ENCODE peak calls at places on chromosome 3, in five cellular contexts. W, B, Q, O and L are unnamed samples.
A peak's percentile ranks its signal among the peaks of the same experiment; 100 is the strongest.

GRCh38 chr3:182583545-182583944 is 209.8 kb upstream of the ATP11B start:
- DNase-seq in W (no peak), B (no peak), Q (no peak), O (no peak), L (no peak)

GRCh38 chr3:129398803-129399144 is 29.7 kb downstream of the EFCAB12 start:
- DNase-seq in W (peak; percentile 27), B (no peak), Q (peak; percentile 30), O (no peak), L (no peak)

GRCh38 chr3:9180764-9181117 is 68.7 kb downstream of the SRGAP3 start:
- DNase-seq in W (no peak), B (no peak), Q (peak; percentile 38), O (no peak), L (peak; percentile 29)

GRCh38 chr3:10468611-10469354 is 36.6 kb downstream of the ATP2B2 start:
- DNase-seq in W (no peak), B (no peak), Q (no peak), O (no peak), L (no peak)

GRCh38 chr3:189305412-189305811 is 133.6 kb downstream of the TPRG1 start:
- DNase-seq in W (peak; percentile 1), B (no peak), Q (no peak), O (no peak), L (no peak)

GRCh38 chr3:125647318-125648014 is 52.2 kb upstream of the OSBPL11 start:
- DNase-seq in W (no peak), B (no peak), Q (no peak), O (peak; percentile 37), L (no peak)

GRCh38 chr3:126672741-126673140 is 17.8 kb upstream of the TXNRD3 start:
- DNase-seq in W (no peak), B (no peak), Q (no peak), O (no peak), L (no peak)

GRCh38 chr3:49327485-49327884 is 12.4 kb downstream of the USP4 start:
- DNase-seq in W (peak; percentile 14), B (no peak), Q (no peak), O (no peak), L (no peak)

GRCh38 chr3:150237490-150237889 is 170.6 kb upstream of the TSC22D2 start:
- DNase-seq in W (peak; percentile 82), B (peak; percentile 33), Q (no peak), O (no peak), L (no peak)

GRCh38 chr3:45182915-45183881 is 37.0 kb upstream of the CDCP1 start:
- DNase-seq in W (peak; percentile 75), B (no peak), Q (peak; percentile 16), O (peak; percentile 47), L (peak; percentile 24)

GRCh38 chr3:50572158-50572557 is 2.8 kb downstream of the HEMK1 start:
- DNase-seq in W (peak; percentile 68), B (peak; percentile 16), Q (peak; percentile 90), O (peak; percentile 76), L (peak; percentile 60)

GRCh38 chr3:153372326-153372725 is 210.3 kb downstream of the RAP2B start:
- DNase-seq in W (peak; percentile 90), B (no peak), Q (no peak), O (peak; percentile 19), L (no peak)

GRCh38 chr3:42823351-42823750 is 14.1 kb downstream of the ACKR2 start:
- DNase-seq in W (no peak), B (no peak), Q (no peak), O (no peak), L (no peak)

GRCh38 chr3:179446501-179446900 is 4.8 kb downstream of the GNB4 start:
- DNase-seq in W (peak; percentile 43), B (no peak), Q (no peak), O (no peak), L (no peak)